ENCODE peak calls at places on chromosomes 16 and 17, in ten cellular contexts. One of them, this sample, is unnamed.

GRCh38 chr16:23836404-23837291 is 865 bp downstream of the PRKCB start:
- DNase-seq in activated T-helper 1 cell treated with anti-CD3 and anti-CD28 coated beads, Interleukin-2, amount 50 U/mL, for 16 hours: peak
- DNase-seq in stimulated activated CD8-positive, alpha-beta memory T cell treated with anti-CD3 and anti-CD28 coated beads, Interleukin-4, amount 100 ng/mL, for 48 hours: peak
- DNase-seq in Caki2: no peak
- DNase-seq in astrocyte of the hippocampus: peak
- DNase-seq in activated effector memory CD4-positive, alpha-beta T cell treated with anti-CD3 and anti-CD28 coated beads, Interleukin-2, amount 50 U/mL, for 16 hours: peak
- DNase-seq in GM06990: peak
- DNase-seq in endothelial cell: peak
- DNase-seq in SJSA1: no peak
- DNase-seq in HEK293T: peak
- DNase-seq in this sample: peak

GRCh38 chr17:81396278-81396721 is 1.0 kb downstream of the BAHCC1 start:
- DNase-seq in activated T-helper 1 cell treated with anti-CD3 and anti-CD28 coated beads, Interleukin-2, amount 50 U/mL, for 16 hours: no peak
- DNase-seq in stimulated activated CD8-positive, alpha-beta memory T cell treated with anti-CD3 and anti-CD28 coated beads, Interleukin-4, amount 100 ng/mL, for 48 hours: no peak
- DNase-seq in Caki2: no peak
- DNase-seq in astrocyte of the hippocampus: peak
- DNase-seq in activated effector memory CD4-positive, alpha-beta T cell treated with anti-CD3 and anti-CD28 coated beads, Interleukin-2, amount 50 U/mL, for 16 hours: no peak
- DNase-seq in GM06990: no peak
- DNase-seq in endothelial cell: peak
- DNase-seq in SJSA1: no peak
- DNase-seq in HEK293T: no peak
- DNase-seq in this sample: no peak

GRCh38 chr17:55763856-55764255 is 13.0 kb downstream of the PCTP start:
- DNase-seq in activated T-helper 1 cell treated with anti-CD3 and anti-CD28 coated beads, Interleukin-2, amount 50 U/mL, for 16 hours: no peak
- DNase-seq in stimulated activated CD8-positive, alpha-beta memory T cell treated with anti-CD3 and anti-CD28 coated beads, Interleukin-4, amount 100 ng/mL, for 48 hours: no peak
- DNase-seq in Caki2: no peak
- DNase-seq in astrocyte of the hippocampus: no peak
- DNase-seq in activated effector memory CD4-positive, alpha-beta T cell treated with anti-CD3 and anti-CD28 coated beads, Interleukin-2, amount 50 U/mL, for 16 hours: no peak
- DNase-seq in GM06990: no peak
- DNase-seq in endothelial cell: no peak
- DNase-seq in SJSA1: no peak
- DNase-seq in HEK293T: no peak
- DNase-seq in this sample: no peak

GRCh38 chr17:53724726-53725125 is 98.0 kb upstream of the KIF2B start:
- DNase-seq in activated T-helper 1 cell treated with anti-CD3 and anti-CD28 coated beads, Interleukin-2, amount 50 U/mL, for 16 hours: no peak
- DNase-seq in stimulated activated CD8-positive, alpha-beta memory T cell treated with anti-CD3 and anti-CD28 coated beads, Interleukin-4, amount 100 ng/mL, for 48 hours: no peak
- DNase-seq in Caki2: peak
- DNase-seq in astrocyte of the hippocampus: no peak
- DNase-seq in activated effector memory CD4-positive, alpha-beta T cell treated with anti-CD3 and anti-CD28 coated beads, Interleukin-2, amount 50 U/mL, for 16 hours: no peak
- DNase-seq in GM06990: no peak
- DNase-seq in endothelial cell: no peak
- DNase-seq in SJSA1: no peak
- DNase-seq in HEK293T: no peak
- DNase-seq in this sample: no peak

GRCh38 chr16:20004931-20005330 is 68.8 kb downstream of the GPR139 start:
- DNase-seq in activated T-helper 1 cell treated with anti-CD3 and anti-CD28 coated beads, Interleukin-2, amount 50 U/mL, for 16 hours: no peak
- DNase-seq in stimulated activated CD8-positive, alpha-beta memory T cell treated with anti-CD3 and anti-CD28 coated beads, Interleukin-4, amount 100 ng/mL, for 48 hours: no peak
- DNase-seq in Caki2: no peak
- DNase-seq in astrocyte of the hippocampus: no peak
- DNase-seq in activated effector memory CD4-positive, alpha-beta T cell treated with anti-CD3 and anti-CD28 coated beads, Interleukin-2, amount 50 U/mL, for 16 hours: no peak
- DNase-seq in GM06990: no peak
- DNase-seq in endothelial cell: no peak
- DNase-seq in SJSA1: no peak
- DNase-seq in HEK293T: peak
- DNase-seq in this sample: no peak

GRCh38 chr17:13337864-13338371 is 263.8 kb downstream of the HS3ST3A1 start:
- DNase-seq in activated T-helper 1 cell treated with anti-CD3 and anti-CD28 coated beads, Interleukin-2, amount 50 U/mL, for 16 hours: no peak
- DNase-seq in stimulated activated CD8-positive, alpha-beta memory T cell treated with anti-CD3 and anti-CD28 coated beads, Interleukin-4, amount 100 ng/mL, for 48 hours: peak
- DNase-seq in Caki2: peak
- DNase-seq in astrocyte of the hippocampus: peak
- DNase-seq in activated effector memory CD4-positive, alpha-beta T cell treated with anti-CD3 and anti-CD28 coated beads, Interleukin-2, amount 50 U/mL, for 16 hours: no peak
- DNase-seq in GM06990: no peak
- DNase-seq in endothelial cell: peak
- DNase-seq in SJSA1: no peak
- DNase-seq in HEK293T: peak
- DNase-seq in this sample: no peak

GRCh38 chr17:71192848-71193247 is 928.0 kb upstream of the SOX9 start:
- DNase-seq in activated T-helper 1 cell treated with anti-CD3 and anti-CD28 coated beads, Interleukin-2, amount 50 U/mL, for 16 hours: no peak
- DNase-seq in stimulated activated CD8-positive, alpha-beta memory T cell treated with anti-CD3 and anti-CD28 coated beads, Interleukin-4, amount 100 ng/mL, for 48 hours: no peak
- DNase-seq in Caki2: no peak
- DNase-seq in astrocyte of the hippocampus: no peak
- DNase-seq in activated effector memory CD4-positive, alpha-beta T cell treated with anti-CD3 and anti-CD28 coated beads, Interleukin-2, amount 50 U/mL, for 16 hours: no peak
- DNase-seq in GM06990: no peak
- DNase-seq in endothelial cell: no peak
- DNase-seq in SJSA1: no peak
- DNase-seq in HEK293T: no peak
- DNase-seq in this sample: no peak

GRCh38 chr16:85252461-85252860 is 140.2 kb upstream of the CIBAR2 start:
- DNase-seq in activated T-helper 1 cell treated with anti-CD3 and anti-CD28 coated beads, Interleukin-2, amount 50 U/mL, for 16 hours: no peak
- DNase-seq in stimulated activated CD8-positive, alpha-beta memory T cell treated with anti-CD3 and anti-CD28 coated beads, Interleukin-4, amount 100 ng/mL, for 48 hours: no peak
- DNase-seq in Caki2: no peak
- DNase-seq in astrocyte of the hippocampus: no peak
- DNase-seq in activated effector memory CD4-positive, alpha-beta T cell treated with anti-CD3 and anti-CD28 coated beads, Interleukin-2, amount 50 U/mL, for 16 hours: no peak
- DNase-seq in GM06990: no peak
- DNase-seq in endothelial cell: no peak
- DNase-seq in SJSA1: no peak
- DNase-seq in HEK293T: no peak
- DNase-seq in this sample: no peak

GRCh38 chr16:70151391-70151790 is 22.2 kb upstream of the CLEC18C start:
- DNase-seq in activated T-helper 1 cell treated with anti-CD3 and anti-CD28 coated beads, Interleukin-2, amount 50 U/mL, for 16 hours: no peak
- DNase-seq in stimulated activated CD8-positive, alpha-beta memory T cell treated with anti-CD3 and anti-CD28 coated beads, Interleukin-4, amount 100 ng/mL, for 48 hours: no peak
- DNase-seq in Caki2: no peak
- DNase-seq in astrocyte of the hippocampus: no peak
- DNase-seq in activated effector memory CD4-positive, alpha-beta T cell treated with anti-CD3 and anti-CD28 coated beads, Interleukin-2, amount 50 U/mL, for 16 hours: no peak
- DNase-seq in GM06990: no peak
- DNase-seq in endothelial cell: no peak
- DNase-seq in SJSA1: no peak
- DNase-seq in HEK293T: no peak
- DNase-seq in this sample: no peak

GRCh38 chr16:29848420-29849297 is 14.4 kb downstream of the CDIPT start:
- DNase-seq in activated T-helper 1 cell treated with anti-CD3 and anti-CD28 coated beads, Interleukin-2, amount 50 U/mL, for 16 hours: peak
- DNase-seq in stimulated activated CD8-positive, alpha-beta memory T cell treated with anti-CD3 and anti-CD28 coated beads, Interleukin-4, amount 100 ng/mL, for 48 hours: peak
- DNase-seq in Caki2: peak
- DNase-seq in astrocyte of the hippocampus: peak
- DNase-seq in activated effector memory CD4-positive, alpha-beta T cell treated with anti-CD3 and anti-CD28 coated beads, Interleukin-2, amount 50 U/mL, for 16 hours: peak
- DNase-seq in GM06990: peak
- DNase-seq in endothelial cell: peak
- DNase-seq in SJSA1: peak
- DNase-seq in HEK293T: peak
- DNase-seq in this sample: peak

GRCh38 chr17:47239663-47240374 is 13.8 kb upstream of the ITGB3 start:
- DNase-seq in activated T-helper 1 cell treated with anti-CD3 and anti-CD28 coated beads, Interleukin-2, amount 50 U/mL, for 16 hours: no peak
- DNase-seq in stimulated activated CD8-positive, alpha-beta memory T cell treated with anti-CD3 and anti-CD28 coated beads, Interleukin-4, amount 100 ng/mL, for 48 hours: no peak
- DNase-seq in Caki2: peak
- DNase-seq in astrocyte of the hippocampus: peak
- DNase-seq in activated effector memory CD4-positive, alpha-beta T cell treated with anti-CD3 and anti-CD28 coated beads, Interleukin-2, amount 50 U/mL, for 16 hours: no peak
- DNase-seq in GM06990: peak
- DNase-seq in endothelial cell: no peak
- DNase-seq in SJSA1: peak
- DNase-seq in HEK293T: no peak
- DNase-seq in this sample: no peak

GRCh38 chr17:2975469-2975958 is 87.9 kb downstream of the OR1D5 start:
- DNase-seq in activated T-helper 1 cell treated with anti-CD3 and anti-CD28 coated beads, Interleukin-2, amount 50 U/mL, for 16 hours: no peak
- DNase-seq in stimulated activated CD8-positive, alpha-beta memory T cell treated with anti-CD3 and anti-CD28 coated beads, Interleukin-4, amount 100 ng/mL, for 48 hours: no peak
- DNase-seq in Caki2: no peak
- DNase-seq in astrocyte of the hippocampus: no peak
- DNase-seq in activated effector memory CD4-positive, alpha-beta T cell treated with anti-CD3 and anti-CD28 coated beads, Interleukin-2, amount 50 U/mL, for 16 hours: no peak
- DNase-seq in GM06990: no peak
- DNase-seq in endothelial cell: peak
- DNase-seq in SJSA1: no peak
- DNase-seq in HEK293T: peak
- DNase-seq in this sample: no peak

GRCh38 chr17:39225974-39226683 is 384 bp upstream of the STAC2 start:
- DNase-seq in activated T-helper 1 cell treated with anti-CD3 and anti-CD28 coated beads, Interleukin-2, amount 50 U/mL, for 16 hours: no peak
- DNase-seq in stimulated activated CD8-positive, alpha-beta memory T cell treated with anti-CD3 and anti-CD28 coated beads, Interleukin-4, amount 100 ng/mL, for 48 hours: peak
- DNase-seq in Caki2: peak
- DNase-seq in astrocyte of the hippocampus: peak
- DNase-seq in activated effector memory CD4-positive, alpha-beta T cell treated with anti-CD3 and anti-CD28 coated beads, Interleukin-2, amount 50 U/mL, for 16 hours: peak
- DNase-seq in GM06990: no peak
- DNase-seq in endothelial cell: peak
- DNase-seq in SJSA1: peak
- DNase-seq in HEK293T: peak
- DNase-seq in this sample: peak

GRCh38 chr16:68299571-68300453 is 10.9 kb downstream of the SLC7A6OS start:
- DNase-seq in activated T-helper 1 cell treated with anti-CD3 and anti-CD28 coated beads, Interleukin-2, amount 50 U/mL, for 16 hours: no peak
- DNase-seq in stimulated activated CD8-positive, alpha-beta memory T cell treated with anti-CD3 and anti-CD28 coated beads, Interleukin-4, amount 100 ng/mL, for 48 hours: no peak
- DNase-seq in Caki2: no peak
- DNase-seq in astrocyte of the hippocampus: no peak
- DNase-seq in activated effector memory CD4-positive, alpha-beta T cell treated with anti-CD3 and anti-CD28 coated beads, Interleukin-2, amount 50 U/mL, for 16 hours: no peak
- DNase-seq in GM06990: no peak
- DNase-seq in endothelial cell: no peak
- DNase-seq in SJSA1: no peak
- DNase-seq in HEK293T: no peak
- DNase-seq in this sample: no peak

GRCh38 chr16:29898786-29899515 is 399 bp downstream of the SEZ6L2 start:
- DNase-seq in activated T-helper 1 cell treated with anti-CD3 and anti-CD28 coated beads, Interleukin-2, amount 50 U/mL, for 16 hours: no peak
- DNase-seq in stimulated activated CD8-positive, alpha-beta memory T cell treated with anti-CD3 and anti-CD28 coated beads, Interleukin-4, amount 100 ng/mL, for 48 hours: no peak
- DNase-seq in Caki2: no peak
- DNase-seq in astrocyte of the hippocampus: peak
- DNase-seq in activated effector memory CD4-positive, alpha-beta T cell treated with anti-CD3 and anti-CD28 coated beads, Interleukin-2, amount 50 U/mL, for 16 hours: no peak
- DNase-seq in GM06990: no peak
- DNase-seq in endothelial cell: peak
- DNase-seq in SJSA1: peak
- DNase-seq in HEK293T: peak
- DNase-seq in this sample: no peak

GRCh38 chr16:19021747-19022146 is 38.0 kb downstream of the TMC7 start:
- DNase-seq in activated T-helper 1 cell treated with anti-CD3 and anti-CD28 coated beads, Interleukin-2, amount 50 U/mL, for 16 hours: no peak
- DNase-seq in stimulated activated CD8-positive, alpha-beta memory T cell treated with anti-CD3 and anti-CD28 coated beads, Interleukin-4, amount 100 ng/mL, for 48 hours: no peak
- DNase-seq in Caki2: no peak
- DNase-seq in astrocyte of the hippocampus: no peak
- DNase-seq in activated effector memory CD4-positive, alpha-beta T cell treated with anti-CD3 and anti-CD28 coated beads, Interleukin-2, amount 50 U/mL, for 16 hours: no peak
- DNase-seq in GM06990: no peak
- DNase-seq in endothelial cell: no peak
- DNase-seq in SJSA1: no peak
- DNase-seq in HEK293T: no peak
- DNase-seq in this sample: no peak

GRCh38 chr17:59347975-59348391 is 16.5 kb downstream of the YPEL2 start:
- DNase-seq in activated T-helper 1 cell treated with anti-CD3 and anti-CD28 coated beads, Interleukin-2, amount 50 U/mL, for 16 hours: no peak
- DNase-seq in stimulated activated CD8-positive, alpha-beta memory T cell treated with anti-CD3 and anti-CD28 coated beads, Interleukin-4, amount 100 ng/mL, for 48 hours: no peak
- DNase-seq in Caki2: no peak
- DNase-seq in astrocyte of the hippocampus: no peak
- DNase-seq in activated effector memory CD4-positive, alpha-beta T cell treated with anti-CD3 and anti-CD28 coated beads, Interleukin-2, amount 50 U/mL, for 16 hours: peak
- DNase-seq in GM06990: no peak
- DNase-seq in endothelial cell: no peak
- DNase-seq in SJSA1: no peak
- DNase-seq in HEK293T: no peak
- DNase-seq in this sample: no peak

GRCh38 chr17:63752707-63753106 is 11.1 kb upstream of the STRADA start:
- DNase-seq in activated T-helper 1 cell treated with anti-CD3 and anti-CD28 coated beads, Interleukin-2, amount 50 U/mL, for 16 hours: no peak
- DNase-seq in stimulated activated CD8-positive, alpha-beta memory T cell treated with anti-CD3 and anti-CD28 coated beads, Interleukin-4, amount 100 ng/mL, for 48 hours: no peak
- DNase-seq in Caki2: no peak
- DNase-seq in astrocyte of the hippocampus: no peak
- DNase-seq in activated effector memory CD4-positive, alpha-beta T cell treated with anti-CD3 and anti-CD28 coated beads, Interleukin-2, amount 50 U/mL, for 16 hours: no peak
- DNase-seq in GM06990: no peak
- DNase-seq in endothelial cell: no peak
- DNase-seq in SJSA1: no peak
- DNase-seq in HEK293T: no peak
- DNase-seq in this sample: no peak

GRCh38 chr17:80621335-80622169 is 76.9 kb downstream of the RPTOR start:
- DNase-seq in activated T-helper 1 cell treated with anti-CD3 and anti-CD28 coated beads, Interleukin-2, amount 50 U/mL, for 16 hours: no peak
- DNase-seq in stimulated activated CD8-positive, alpha-beta memory T cell treated with anti-CD3 and anti-CD28 coated beads, Interleukin-4, amount 100 ng/mL, for 48 hours: no peak
- DNase-seq in Caki2: no peak
- DNase-seq in astrocyte of the hippocampus: no peak
- DNase-seq in activated effector memory CD4-positive, alpha-beta T cell treated with anti-CD3 and anti-CD28 coated beads, Interleukin-2, amount 50 U/mL, for 16 hours: no peak
- DNase-seq in GM06990: no peak
- DNase-seq in endothelial cell: no peak
- DNase-seq in SJSA1: no peak
- DNase-seq in HEK293T: no peak
- DNase-seq in this sample: no peak

GRCh38 chr16:77974883-77975282 is 47.5 kb upstream of the CLEC3A start:
- DNase-seq in activated T-helper 1 cell treated with anti-CD3 and anti-CD28 coated beads, Interleukin-2, amount 50 U/mL, for 16 hours: no peak
- DNase-seq in stimulated activated CD8-positive, alpha-beta memory T cell treated with anti-CD3 and anti-CD28 coated beads, Interleukin-4, amount 100 ng/mL, for 48 hours: no peak
- DNase-seq in Caki2: no peak
- DNase-seq in astrocyte of the hippocampus: peak
- DNase-seq in activated effector memory CD4-positive, alpha-beta T cell treated with anti-CD3 and anti-CD28 coated beads, Interleukin-2, amount 50 U/mL, for 16 hours: no peak
- DNase-seq in GM06990: no peak
- DNase-seq in endothelial cell: peak
- DNase-seq in SJSA1: no peak
- DNase-seq in HEK293T: peak
- DNase-seq in this sample: no peak

GRCh38 chr17:29722411-29723198 is 99.9 kb upstream of the CORO6 start:
- DNase-seq in activated T-helper 1 cell treated with anti-CD3 and anti-CD28 coated beads, Interleukin-2, amount 50 U/mL, for 16 hours: no peak
- DNase-seq in stimulated activated CD8-positive, alpha-beta memory T cell treated with anti-CD3 and anti-CD28 coated beads, Interleukin-4, amount 100 ng/mL, for 48 hours: no peak
- DNase-seq in Caki2: peak
- DNase-seq in astrocyte of the hippocampus: peak
- DNase-seq in activated effector memory CD4-positive, alpha-beta T cell treated with anti-CD3 and anti-CD28 coated beads, Interleukin-2, amount 50 U/mL, for 16 hours: peak
- DNase-seq in GM06990: peak
- DNase-seq in endothelial cell: no peak
- DNase-seq in SJSA1: no peak
- DNase-seq in HEK293T: peak
- DNase-seq in this sample: peak

GRCh38 chr16:27236635-27237228 is 31.8 kb downstream of the NSMCE1 start:
- DNase-seq in activated T-helper 1 cell treated with anti-CD3 and anti-CD28 coated beads, Interleukin-2, amount 50 U/mL, for 16 hours: no peak
- DNase-seq in stimulated activated CD8-positive, alpha-beta memory T cell treated with anti-CD3 and anti-CD28 coated beads, Interleukin-4, amount 100 ng/mL, for 48 hours: no peak
- DNase-seq in Caki2: no peak
- DNase-seq in astrocyte of the hippocampus: no peak
- DNase-seq in activated effector memory CD4-positive, alpha-beta T cell treated with anti-CD3 and anti-CD28 coated beads, Interleukin-2, amount 50 U/mL, for 16 hours: no peak
- DNase-seq in GM06990: no peak
- DNase-seq in endothelial cell: no peak
- DNase-seq in SJSA1: no peak
- DNase-seq in HEK293T: no peak
- DNase-seq in this sample: no peak

GRCh38 chr17:40323731-40324650 is 15.0 kb downstream of the RARA start:
- DNase-seq in activated T-helper 1 cell treated with anti-CD3 and anti-CD28 coated beads, Interleukin-2, amount 50 U/mL, for 16 hours: no peak
- DNase-seq in stimulated activated CD8-positive, alpha-beta memory T cell treated with anti-CD3 and anti-CD28 coated beads, Interleukin-4, amount 100 ng/mL, for 48 hours: peak
- DNase-seq in Caki2: no peak
- DNase-seq in astrocyte of the hippocampus: peak
- DNase-seq in activated effector memory CD4-positive, alpha-beta T cell treated with anti-CD3 and anti-CD28 coated beads, Interleukin-2, amount 50 U/mL, for 16 hours: peak
- DNase-seq in GM06990: peak
- DNase-seq in endothelial cell: no peak
- DNase-seq in SJSA1: peak
- DNase-seq in HEK293T: no peak
- DNase-seq in this sample: peak

GRCh38 chr17:77899494-77899893 is 59.0 kb upstream of the TNRC6C start:
- DNase-seq in activated T-helper 1 cell treated with anti-CD3 and anti-CD28 coated beads, Interleukin-2, amount 50 U/mL, for 16 hours: no peak
- DNase-seq in stimulated activated CD8-positive, alpha-beta memory T cell treated with anti-CD3 and anti-CD28 coated beads, Interleukin-4, amount 100 ng/mL, for 48 hours: no peak
- DNase-seq in Caki2: no peak
- DNase-seq in astrocyte of the hippocampus: no peak
- DNase-seq in activated effector memory CD4-positive, alpha-beta T cell treated with anti-CD3 and anti-CD28 coated beads, Interleukin-2, amount 50 U/mL, for 16 hours: no peak
- DNase-seq in GM06990: no peak
- DNase-seq in endothelial cell: no peak
- DNase-seq in SJSA1: no peak
- DNase-seq in HEK293T: no peak
- DNase-seq in this sample: no peak

GRCh38 chr17:76793775-76794174 is 55.9 kb downstream of the MFSD11 start:
- DNase-seq in activated T-helper 1 cell treated with anti-CD3 and anti-CD28 coated beads, Interleukin-2, amount 50 U/mL, for 16 hours: no peak
- DNase-seq in stimulated activated CD8-positive, alpha-beta memory T cell treated with anti-CD3 and anti-CD28 coated beads, Interleukin-4, amount 100 ng/mL, for 48 hours: no peak
- DNase-seq in Caki2: peak
- DNase-seq in astrocyte of the hippocampus: peak
- DNase-seq in activated effector memory CD4-positive, alpha-beta T cell treated with anti-CD3 and anti-CD28 coated beads, Interleukin-2, amount 50 U/mL, for 16 hours: no peak
- DNase-seq in GM06990: no peak
- DNase-seq in endothelial cell: peak
- DNase-seq in SJSA1: peak
- DNase-seq in HEK293T: peak
- DNase-seq in this sample: no peak

GRCh38 chr17:43927101-43927935 is 15.0 kb downstream of the PPY start:
- DNase-seq in activated T-helper 1 cell treated with anti-CD3 and anti-CD28 coated beads, Interleukin-2, amount 50 U/mL, for 16 hours: no peak
- DNase-seq in stimulated activated CD8-positive, alpha-beta memory T cell treated with anti-CD3 and anti-CD28 coated beads, Interleukin-4, amount 100 ng/mL, for 48 hours: peak
- DNase-seq in Caki2: no peak
- DNase-seq in astrocyte of the hippocampus: no peak
- DNase-seq in activated effector memory CD4-positive, alpha-beta T cell treated with anti-CD3 and anti-CD28 coated beads, Interleukin-2, amount 50 U/mL, for 16 hours: peak
- DNase-seq in GM06990: no peak
- DNase-seq in endothelial cell: no peak
- DNase-seq in SJSA1: no peak
- DNase-seq in HEK293T: no peak
- DNase-seq in this sample: no peak

GRCh38 chr16:53257001-53257400 is 177.3 kb upstream of the RBL2 start:
- DNase-seq in activated T-helper 1 cell treated with anti-CD3 and anti-CD28 coated beads, Interleukin-2, amount 50 U/mL, for 16 hours: no peak
- DNase-seq in stimulated activated CD8-positive, alpha-beta memory T cell treated with anti-CD3 and anti-CD28 coated beads, Interleukin-4, amount 100 ng/mL, for 48 hours: no peak
- DNase-seq in Caki2: no peak
- DNase-seq in astrocyte of the hippocampus: peak
- DNase-seq in activated effector memory CD4-positive, alpha-beta T cell treated with anti-CD3 and anti-CD28 coated beads, Interleukin-2, amount 50 U/mL, for 16 hours: no peak
- DNase-seq in GM06990: no peak
- DNase-seq in endothelial cell: no peak
- DNase-seq in SJSA1: no peak
- DNase-seq in HEK293T: no peak
- DNase-seq in this sample: no peak

This sample was measured in CD8-positive, alpha-beta T cell.